ENCODE peak calls at places on chromosomes 3 and 15, in four cellular contexts. E is aorta, W is IMR-90, T is adipocyte. X is an unnamed sample.

GRCh38 chr15:81520480-81520879 is 146.5 kb upstream of the TMC3 start:
- DNase-seq in E (no peak), W (no peak), T (no peak), X (no peak)

GRCh38 chr3:184338538-184338945 is 1.1 kb downstream of the FAM131A start:
- DNase-seq in E (peak; percentile 89), W (peak; percentile 87), T (peak; percentile 62), X (no peak)

GRCh38 chr15:41207687-41208448 is 22.7 kb downstream of the EXD1 start:
- DNase-seq in E (no peak), W (peak; percentile 61), T (no peak), X (peak; percentile 80)

GRCh38 chr3:53850895-53851294 is 4.5 kb downstream of the IL17RB start:
- DNase-seq in E (no peak), W (peak; percentile 58), T (peak; percentile 29), X (no peak)

GRCh38 chr3:53161345-53161819 is 373 bp downstream of the PRKCD start:
- DNase-seq in E (peak; percentile 76), W (no peak), T (peak; percentile 56), X (no peak)

GRCh38 chr15:63043391-63044076 is 987 bp downstream of the TPM1 start:
- DNase-seq in E (peak; percentile 57), W (no peak), T (peak; percentile 54), X (peak; percentile 43)

GRCh38 chr15:68842958-68843357 is 22.3 kb upstream of the ANP32A start:
- DNase-seq in E (no peak), W (no peak), T (no peak), X (no peak)

GRCh38 chr15:45095661-45096060 is 18.3 kb downstream of the DUOX2 start:
- DNase-seq in E (no peak), W (no peak), T (no peak), X (no peak)

GRCh38 chr3:192444096-192444790 is 283.1 kb downstream of the FGF12 start:
- DNase-seq in E (peak; percentile 50), W (peak; percentile 53), T (peak; percentile 81), X (peak; percentile 51)

GRCh38 chr3:156693166-156693565 is 18.8 kb downstream of the TIPARP start:
- DNase-seq in E (no peak), W (peak; percentile 79), T (peak; percentile 60), X (no peak)

GRCh38 chr3:100516843-100517242 is 24.4 kb downstream of the TMEM45A start:
- DNase-seq in E (no peak), W (peak; percentile 55), T (peak; percentile 81), X (no peak)

GRCh38 chr3:14532691-14533456 is 7.3 kb downstream of the GRIP2 start:
- DNase-seq in E (peak; percentile 54), W (no peak), T (no peak), X (peak; percentile 55)

GRCh38 chr15:101088788-101089578 is 162.9 kb downstream of the CHSY1 start:
- DNase-seq in E (peak; percentile 86), W (no peak), T (peak; percentile 67), X (peak; percentile 75)

GRCh38 chr3:136819784-136820640 is 1.1 kb downstream of the SLC35G2 start:
- DNase-seq in E (peak; percentile 71), W (peak; percentile 69), T (peak; percentile 75), X (peak; percentile 73)

GRCh38 chr3:46496745-46497555 is 826 bp upstream of the RTP3 start:
- DNase-seq in E (no peak), W (peak; percentile 46), T (peak; percentile 24), X (no peak)

GRCh38 chr3:12536423-12536822 is 8.9 kb downstream of the MKRN2OS start:
- DNase-seq in E (no peak), W (peak; percentile 10), T (peak; percentile 44), X (no peak)

GRCh38 chr3:4899654-4900236 is 79.5 kb upstream of the BHLHE40 start:
- DNase-seq in E (no peak), W (no peak), T (no peak), X (no peak)

DNA sequence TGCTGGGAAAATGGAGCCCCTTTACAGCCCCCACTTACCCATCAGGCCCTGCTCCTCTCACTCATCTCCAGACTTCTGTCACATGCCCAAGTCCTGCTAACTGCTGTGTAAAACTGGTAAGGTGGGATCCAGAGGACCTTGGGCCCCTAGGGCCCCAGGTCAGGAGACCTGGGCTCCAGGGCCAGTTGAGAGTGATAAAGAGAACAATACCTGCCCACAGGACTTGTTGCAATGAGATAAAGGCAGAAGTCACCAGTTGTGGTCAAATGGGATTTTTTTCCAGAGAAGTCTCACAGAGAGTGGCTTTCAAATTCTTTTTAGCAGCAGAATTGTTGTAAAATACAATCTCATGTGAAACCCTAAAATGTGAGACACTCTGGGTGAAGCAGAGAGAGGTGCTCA is 753 bp downstream of the FURIN start:
- DNase-seq in E (no peak), W (no peak), T (no peak), X (no peak)
- H3K4me3 ChIP-seq in E (no peak overlapping the region), W (no peak overlapping the region), T (no peak overlapping the region), X (no peak overlapping the region)

GRCh38 chr3:179000659-179001058 is 71.0 kb downstream of the ZMAT3 start:
- DNase-seq in E (no peak), W (no peak), T (no peak), X (no peak)

GRCh38 chr3:179000144-179000543 is 71.5 kb downstream of the ZMAT3 start:
- DNase-seq in E (no peak), W (peak; percentile 37), T (peak; percentile 18), X (no peak)

GRCh38 chr3:179005706-179006105 is 65.9 kb downstream of the ZMAT3 start:
- DNase-seq in E (no peak), W (no peak), T (no peak), X (no peak)

DNA sequence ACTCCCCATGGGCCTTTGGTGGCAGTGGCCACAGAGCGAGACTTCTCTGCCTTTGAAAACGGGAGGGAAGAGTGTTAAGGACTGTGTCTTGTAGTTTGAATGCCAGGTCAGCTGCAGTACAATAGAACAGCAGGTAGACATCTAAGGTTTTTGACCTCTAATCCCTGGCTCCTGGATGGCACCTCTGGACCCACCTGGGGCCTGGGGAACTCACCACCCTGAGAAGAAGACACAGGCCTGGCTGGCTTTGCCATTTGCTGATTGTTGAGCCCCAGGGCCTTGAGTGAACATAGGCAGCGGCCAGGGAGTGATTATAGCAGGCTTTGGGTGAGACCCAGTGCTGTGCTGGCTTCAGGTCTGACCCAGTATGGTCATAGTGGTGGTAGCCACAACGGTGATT is 66.4 kb downstream of the ZMAT3 start:
- DNase-seq in E (no peak), W (no peak), T (no peak), X (no peak)
- H3K9me3 ChIP-seq in E (no peaks in the 10 kb centered on the region), W (no peaks in the 10 kb centered on the region), T (peaks cover 5% of the 10 kb centered on the region), X (peaks cover 6% of the 10 kb centered on the region)

GRCh38 chr3:196793224-196793623 is 53.6 kb downstream of the PAK2 start:
- DNase-seq in E (no peak), W (peak; percentile 97), T (peak; percentile 83), X (peak; percentile 55)
- H3K36me3 ChIP-seq in E (no peaks in the 10 kb centered on the region), W (peaks cover 6% of the 10 kb centered on the region), T (peaks cover 15% of the 10 kb centered on the region), X (peaks cover 39% of the 10 kb centered on the region)

GRCh38 chr15:88804257-88804656 is 1.0 kb downstream of the ACAN start:
- DNase-seq in E (no peak), W (no peak), T (no peak), X (no peak)

GRCh38 chr15:88803920-88804247 is 648 bp downstream of the ACAN start:
- DNase-seq in E (no peak), W (no peak), T (no peak), X (no peak)

GRCh38 chr15:88802250-88802990 is 816 bp upstream of the ACAN start:
- DNase-seq in E (no peak), W (no peak), T (no peak), X (no peak)

GRCh38 chr15:88803241-88803919 is at the start of gene ACAN:
- DNase-seq in E (no peak), W (no peak), T (no peak), X (no peak)

GRCh38 chr15:88802991-88803240 is 320 bp upstream of the ACAN start:
- DNase-seq in E (no peak), W (no peak), T (peak; percentile 41), X (no peak)
- H3K4me3 ChIP-seq in E (peak overlapping the region; percentile 42), W (peak overlapping the region; percentile 25), T (peak overlapping the region; percentile 62), X (peak overlapping the region; percentile 30)

GRCh38 chr3:177740270-177740669 is 543.0 kb upstream of the TBL1XR1 start:
- DNase-seq in E (no peak), W (no peak), T (no peak), X (no peak)
- H3K9me3 ChIP-seq in E (no peaks in the 10 kb centered on the region), W (no peaks in the 10 kb centered on the region), T (no peaks in the 10 kb centered on the region), X (no peaks in the 10 kb centered on the region)

GRCh38 chr15:28109626-28110415 is 10.7 kb upstream of the OCA2 start:
- DNase-seq in E (no peak), W (no peak), T (no peak), X (no peak)

GRCh38 chr15:28112101-28112760 is 13.1 kb upstream of the OCA2 start:
- DNase-seq in E (no peak), W (no peak), T (no peak), X (no peak)

GRCh38 chr15:28110416-28110975 is 11.4 kb upstream of the OCA2 start:
- DNase-seq in E (no peak), W (no peak), T (no peak), X (no peak)

GRCh38 chr15:28112962-28113361 is 13.8 kb upstream of the OCA2 start:
- DNase-seq in E (no peak), W (no peak), T (no peak), X (no peak)

DNA sequence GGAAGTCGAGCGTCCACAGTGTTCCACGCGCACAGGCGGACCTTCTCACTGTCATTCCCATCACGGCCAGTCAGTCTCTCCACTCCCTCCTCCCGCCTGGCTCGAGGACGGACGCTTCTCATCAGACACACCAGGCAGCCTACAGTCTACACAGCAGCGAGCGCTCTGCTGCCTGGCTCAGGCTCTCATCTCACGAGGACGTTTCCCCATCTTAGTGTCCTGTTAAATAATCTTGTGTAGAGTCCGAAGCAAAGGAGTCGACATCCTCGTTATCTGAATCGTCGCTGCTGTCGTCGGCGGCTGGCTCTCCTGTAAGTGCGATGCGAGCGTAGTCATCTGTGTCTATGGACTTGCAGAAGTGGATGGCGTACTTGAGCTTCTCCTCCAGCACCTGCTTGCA is 12.4 kb upstream of the OCA2 start:
- DNase-seq in E (no peak), W (no peak), T (no peak), X (no peak)
- H3K36me3 ChIP-seq in E (no peaks in the 10 kb centered on the region), W (peaks cover 29% of the 10 kb centered on the region), T (peaks cover 57% of the 10 kb centered on the region), X (peaks cover 20% of the 10 kb centered on the region)

GRCh38 chr15:75696303-75696657 is 16.4 kb downstream of the CSPG4 start:
- DNase-seq in E (no peak), W (no peak), T (no peak), X (no peak)

GRCh38 chr15:75694241-75695182 is 18.1 kb downstream of the CSPG4 start:
- DNase-seq in E (peak; percentile 91), W (peak; percentile 99), T (peak; percentile 97), X (peak; percentile 99)

GRCh38 chr15:75696854-75697259 is 15.8 kb downstream of the CSPG4 start:
- DNase-seq in E (no peak), W (no peak), T (no peak), X (no peak)

GRCh38 chr15:75695206-75695605 is 17.4 kb downstream of the CSPG4 start:
- DNase-seq in E (no peak), W (no peak), T (no peak), X (no peak)

GRCh38 chr15:75695634-75696302 is 16.9 kb downstream of the CSPG4 start:
- DNase-seq in E (no peak), W (no peak), T (no peak), X (no peak)
- H3K4me3 ChIP-seq in E (no peak overlapping the region), W (no peak overlapping the region), T (no peak overlapping the region), X (no peak overlapping the region)

GRCh38 chr3:16477054-16477453 is 36.4 kb downstream of the RFTN1 start:
- DNase-seq in E (no peak), W (peak; percentile 57), T (peak; percentile 46), X (no peak)
- H3K9me3 ChIP-seq in E (no peaks in the 10 kb centered on the region), W (no peaks in the 10 kb centered on the region), T (no peaks in the 10 kb centered on the region), X (no peaks in the 10 kb centered on the region)